ENCODE peak calls at places on chromosome 2, in nine cellular contexts. N, K, D, Y, P, H, O, Z and X are unnamed samples.

GRCh38 chr2:8679827-8680731 is 1.8 kb upstream of the ID2 start:
- DNase-seq in D (no peak), Y (no peak), H (no peak), O (no peak), P (no peak), N (peak), Z (peak), K (no peak), X (no peak)

GRCh38 chr2:80302001-80302464 is 2.5 kb downstream of the LRRTM1 start:
- DNase-seq in N (no peak), K (no peak), O (no peak), P (no peak), Z (no peak), Y (no peak), D (no peak), H (no peak), X (no peak)

GRCh38 chr2:157777425-157777824 is 98.7 kb downstream of the ACVR1 start:
- DNase-seq in Y (peak), H (peak), Z (no peak), N (peak), O (peak), K (peak), P (peak), D (no peak), X (no peak)

GRCh38 chr2:112204411-112204810 is 50.4 kb downstream of the ZC3H8 start:
- DNase-seq in Y (no peak), N (peak), P (no peak), D (no peak), H (no peak), K (no peak), Z (no peak), O (no peak), X (no peak)

GRCh38 chr2:192345287-192345686 is 150.6 kb upstream of the TMEFF2 start:
- DNase-seq in O (no peak), N (no peak), Z (no peak), H (no peak), D (no peak), Y (no peak), K (no peak), P (no peak), X (no peak)

GRCh38 chr2:143564419-143564818 is 435.2 kb downstream of the ARHGAP15 start:
- DNase-seq in O (no peak), Y (no peak), D (no peak), H (no peak), P (no peak), K (no peak), N (no peak), Z (no peak), X (no peak)

GRCh38 chr2:133346654-133347053 is 221.6 kb downstream of the NCKAP5 start:
- DNase-seq in H (no peak), K (no peak), N (peak), D (no peak), Z (no peak), O (no peak), Y (no peak), P (no peak), X (no peak)

GRCh38 chr2:187008111-187008510 is 159.1 kb upstream of the ZSWIM2 start:
- DNase-seq in P (no peak), Z (no peak), O (no peak), H (no peak), N (peak), D (peak), Y (peak), K (no peak), X (no peak)

GRCh38 chr2:241813080-241813805 is 4.2 kb downstream of the NEU4 start:
- DNase-seq in Z (peak), H (no peak), Y (no peak), O (no peak), K (no peak), D (no peak), N (no peak), P (no peak), X (no peak)

GRCh38 chr2:74077636-74078035 is 70.1 kb downstream of the BOLA3 start:
- DNase-seq in Y (no peak), D (no peak), N (no peak), K (no peak), O (no peak), H (no peak), Z (peak), P (no peak), X (no peak)

GRCh38 chr2:98508690-98509054 is 64.0 kb downstream of the INPP4A start:
- DNase-seq in Y (no peak), H (peak), D (no peak), K (no peak), P (peak), Z (peak), N (no peak), O (peak), X (no peak)